ENCODE peak calls at places on chromosomes 1 and 21, in five cellular contexts. J, B, D, V and T are unnamed samples. For H3K4me1 and H3K9me3, the result is how much of the 10 kb centered on the place peaks cover.

GRCh38 chr1:39933956-39934941 is 20.7 kb upstream of the MFSD2A start:
- DNase-seq in D (peak), B (peak), J (no peak), V (peak), T (peak)

GRCh38 chr1:109762821-109763645 is 690 bp downstream of the EPS8L3 start:
- DNase-seq in J (no peak), D (peak), B (peak), V (no peak), T (no peak)

GRCh38 chr1:8633741-8634493 is 183.5 kb downstream of the RERE start:
- DNase-seq in B (no peak), J (no peak), V (no peak), D (no peak), T (no peak)

GRCh38 chr1:167328762-167329483 is 108.2 kb downstream of the POU2F1 start:
- DNase-seq in V (no peak), J (no peak), D (peak), B (no peak), T (no peak)

GRCh38 chr1:85484264-85484663 is 19.3 kb upstream of the DDAH1 start:
- DNase-seq in D (peak), B (no peak), V (no peak), J (no peak), T (no peak)

GRCh38 chr1:44536357-44536756 is 131.3 kb downstream of the RNF220 start:
- DNase-seq in B (no peak), D (no peak), J (no peak), V (no peak), T (no peak)

GRCh38 chr1:23614128-23614660 is 54.9 kb upstream of the ID3 start:
- DNase-seq in V (no peak), J (no peak), B (no peak), D (no peak), T (no peak)

GRCh38 chr1:45894921-45895320 is 91.5 kb downstream of the MAST2 start:
- DNase-seq in B (no peak), J (no peak), V (no peak), D (no peak), T (no peak)

GRCh38 chr1:162235261-162235780 is 141.3 kb downstream of the SPATA46 start:
- DNase-seq in V (no peak), D (peak), B (no peak), J (no peak), T (no peak)

GRCh38 chr1:53891678-53892077 is 2.1 kb upstream of the YIPF1 start:
- DNase-seq in B (no peak), V (no peak), D (no peak), J (no peak), T (no peak)

GRCh38 chr1:38860464-38860816 is 868 bp upstream of the RRAGC start:
- DNase-seq in V (no peak), D (no peak), B (no peak), J (no peak), T (no peak)

GRCh38 chr21:21010698-21011097 is 12.5 kb downstream of the NCAM2 start:
- DNase-seq in V (no peak), J (no peak), B (no peak), D (no peak), T (no peak)

GRCh38 chr1:68199603-68200002 is 32.7 kb downstream of the WLS start:
- DNase-seq in D (no peak), B (no peak), V (no peak), J (no peak), T (no peak)
- H3K4me1 ChIP-seq in D (under half), B (under half), V (half or more), J (under half), T (under half)

DNA sequence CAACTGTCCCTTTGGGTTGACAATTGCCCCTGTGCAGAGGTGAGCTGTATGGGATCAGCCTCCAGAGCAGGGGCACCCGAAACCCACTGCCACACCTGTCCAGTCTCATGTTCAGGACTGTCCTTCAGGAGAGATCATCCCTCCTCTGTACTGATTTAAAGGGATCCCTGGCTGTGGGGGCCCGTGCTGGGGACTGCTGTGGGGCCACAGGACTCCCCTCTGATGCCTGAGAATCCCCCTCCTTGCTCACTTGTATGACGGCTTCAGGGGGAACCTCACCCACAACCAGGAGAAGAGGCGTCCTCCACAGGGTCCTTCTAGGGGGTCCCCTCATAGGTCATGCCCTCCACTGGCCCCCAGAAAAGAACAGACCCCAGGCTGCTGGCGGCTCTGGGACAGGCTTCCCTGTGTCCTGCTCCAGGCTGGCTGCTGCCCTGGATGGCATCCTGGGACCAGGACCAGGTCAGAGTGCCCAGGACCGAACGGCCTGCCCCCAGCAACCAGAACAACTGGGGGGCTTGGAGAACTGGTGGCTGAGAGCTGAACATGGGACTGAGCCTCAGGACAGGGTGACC is 77.5 kb upstream of the ACTRT2 start:
- DNase-seq in B (no peak), V (peak), J (no peak), D (no peak), T (no peak)
- H3K9me3 ChIP-seq in B (under half), V (under half), J (under half), D (under half), T (under half)

DNA sequence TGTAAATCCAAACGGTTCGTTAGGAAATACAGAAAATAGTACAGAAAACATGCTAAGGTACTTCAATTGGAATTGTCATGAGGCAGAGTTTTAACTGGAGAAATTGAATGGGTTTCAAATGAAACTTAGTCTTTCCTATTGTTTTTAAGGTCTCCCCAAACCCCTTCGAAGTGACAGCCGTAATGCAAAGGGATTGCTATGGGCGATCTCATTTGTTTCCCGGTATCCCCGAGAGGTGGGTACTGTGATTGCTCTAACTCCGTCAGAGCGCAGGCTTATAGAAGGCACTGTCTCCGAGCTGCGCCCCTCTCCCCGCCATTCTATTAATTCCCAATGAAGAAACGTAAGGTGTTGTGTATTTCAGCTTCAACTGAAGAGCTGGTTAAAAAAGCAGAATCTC is 22.0 kb upstream of the RNF187 start:
- DNase-seq in J (no peak), V (no peak), D (no peak), B (no peak), T (no peak)
- H3K4me3 ChIP-seq in J (peak), V (peak), D (peak), B (no peak), T (peak)

DNA sequence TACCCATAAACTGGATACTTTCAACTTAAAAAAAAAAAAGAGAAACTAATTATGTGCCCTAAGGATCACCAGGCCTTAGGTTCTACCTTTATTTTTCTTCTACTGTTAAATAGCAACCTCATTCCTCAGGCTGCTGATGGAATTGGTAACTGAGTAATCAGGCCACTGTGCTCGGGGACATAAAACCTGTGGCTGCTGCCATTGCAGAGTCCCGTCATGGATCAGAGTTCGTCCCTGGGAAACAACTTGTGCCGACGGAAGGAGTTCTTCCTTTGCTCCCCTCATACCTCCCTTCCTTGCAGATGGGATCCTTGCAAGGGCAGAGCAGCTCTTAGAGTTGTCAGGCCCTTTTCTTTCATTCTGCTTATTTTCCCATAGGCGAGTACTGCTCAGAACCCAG is 123.6 kb downstream of the PBX1 start:
- DNase-seq in J (no peak), V (no peak), D (no peak), B (no peak), T (no peak)
- H3K4me1 ChIP-seq in J (under half), V (under half), D (under half), B (under half), T (under half)

GRCh38 chr1:244573768-244574167 is 79.2 kb upstream of the DESI2 start:
- DNase-seq in B (no peak), V (no peak), J (no peak), D (no peak), T (no peak)
- H3K9me3 ChIP-seq in B (under half), V (under half), J (under half), D (under half), T (under half)

GRCh38 chr1:7549277-7549676 is 221.8 kb upstream of the VAMP3 start:
- DNase-seq in V (no peak), J (no peak), D (peak), B (no peak), T (no peak)
- H3K4me3 ChIP-seq in V (no peak), J (no peak), D (no peak), B (no peak), T (no peak)